ENCODE peak calls at places on chromosomes 1 and 21, in ten cellular contexts. Q is uterus, X is heart left ventricle, V is astrocyte of the spinal cord, C is fibroblast of lung, L is AG10803, W is mammary epithelial cell, K is endothelial cell, U is cardiac fibroblast, H is HFFc6. P is an unnamed sample.
A peak's percentile ranks its signal among the peaks of the same experiment; 100 is the strongest.

GRCh38 chr1:27719286-27720251 is 6.2 kb upstream of the FAM76A start:
- DNase-seq in W (peak; percentile 9), C (no peak), K (no peak), X (no peak), H (peak; percentile 24), V (peak; percentile 2), L (peak; percentile 9), U (peak; percentile 36), Q (no peak), P (no peak)

GRCh38 chr1:67594764-67595163 is 90.2 kb upstream of the GADD45A start:
- DNase-seq in W (no peak), C (no peak), K (no peak), U (no peak), V (no peak), H (no peak), L (no peak), X (no peak), Q (no peak), P (no peak)

GRCh38 chr1:232810856-232811255 is 5.6 kb downstream of the MAP10 start:
- DNase-seq in V (no peak), W (no peak), X (no peak), H (no peak), L (no peak), Q (no peak), K (no peak), U (peak; percentile 12), C (no peak), P (no peak)

GRCh38 chr1:21035794-21036193 is 140.9 kb downstream of the EIF4G3 start:
- DNase-seq in K (no peak), U (no peak), H (no peak), C (no peak), L (no peak), Q (no peak), W (no peak), X (no peak), V (no peak), P (no peak)

GRCh38 chr1:56993355-56993985 is 27.7 kb upstream of the C8B start:
- DNase-seq in Q (no peak), W (no peak), V (no peak), U (no peak), K (no peak), X (no peak), H (no peak), L (no peak), C (no peak), P (no peak)

GRCh38 chr1:112957133-112957812 is 1.3 kb upstream of the SLC16A1 start:
- DNase-seq in C (peak; percentile 92), H (peak; percentile 94), Q (peak; percentile 31), K (no peak), V (peak; percentile 94), L (peak; percentile 89), W (peak; percentile 87), U (peak; percentile 93), X (no peak), P (peak; percentile 79)

GRCh38 chr21:26966978-26967913 is at the start of gene ADAMTS5:
- DNase-seq in W (peak; percentile 59), X (peak; percentile 61), Q (peak; percentile 68), V (peak; percentile 66), C (peak; percentile 55), H (peak; percentile 66), L (peak; percentile 94), K (peak; percentile 60), U (peak; percentile 81), P (no peak)

GRCh38 chr1:64909021-64909420 is 57.3 kb downstream of the JAK1 start:
- DNase-seq in Q (no peak), K (no peak), W (no peak), X (no peak), U (no peak), V (no peak), L (peak; percentile 51), C (no peak), H (no peak), P (no peak)

GRCh38 chr1:210332719-210333398 is 4.2 kb downstream of the HHAT start:
- DNase-seq in X (no peak), Q (no peak), C (peak; percentile 73), W (peak; percentile 86), K (no peak), U (peak; percentile 9), H (no peak), V (peak; percentile 53), L (no peak), P (no peak)

GRCh38 chr1:109818351-109819325 is 54.9 kb upstream of the EPS8L3 start:
- DNase-seq in U (no peak), W (no peak), L (no peak), K (no peak), C (no peak), X (peak; percentile 59), H (no peak), V (no peak), Q (no peak), P (no peak)

GRCh38 chr1:204288061-204288588 is 71.6 kb downstream of the PLEKHA6 start:
- DNase-seq in W (peak; percentile 95), X (peak; percentile 92), U (peak; percentile 17), H (peak; percentile 16), K (no peak), L (no peak), V (no peak), C (peak; percentile 11), Q (peak; percentile 79), P (no peak)

GRCh38 chr1:19410393-19410792 is 74.9 kb downstream of the CAPZB start:
- DNase-seq in V (no peak), C (no peak), X (no peak), K (no peak), L (no peak), W (no peak), U (no peak), H (no peak), Q (no peak), P (no peak)
- TF ChIP-seq CTCF in V (peak; percentile 15), C (no peak), X (no peak), K (no peak), L (no peak), W (no peak), U (no peak), H (no peak), Q (no peak), P (no peak)

GRCh38 chr1:22051607-22052114 is 848 bp upstream of the CDC42 start:
- DNase-seq in V (no peak), Q (no peak), L (no peak), C (no peak), U (no peak), H (no peak), W (no peak), K (no peak), X (no peak), P (no peak)
- TF ChIP-seq CTCF in V (no peak), Q (no peak), L (no peak), C (no peak), U (no peak), H (no peak), W (no peak), K (no peak), X (no peak), P (no peak)

GRCh38 chr1:4002741-4003140 is 102.7 kb upstream of the C1orf174 start:
- DNase-seq in U (no peak), W (no peak), X (no peak), K (no peak), Q (no peak), V (no peak), C (no peak), L (no peak), H (no peak), P (no peak)
- TF ChIP-seq CTCF in U (no peak), W (no peak), X (no peak), K (no peak), Q (no peak), V (no peak), C (no peak), L (no peak), H (no peak), P (no peak)

GRCh38 chr1:46691997-46692790 is 20.5 kb downstream of the TEX38 start:
- DNase-seq in W (no peak), L (peak; percentile 36), V (no peak), Q (no peak), C (peak; percentile 30), U (peak; percentile 22), X (no peak), K (no peak), H (no peak), P (no peak)
- TF ChIP-seq CTCF in W (peak; percentile 24), L (peak; percentile 26), V (peak; percentile 12), Q (no peak), C (peak; percentile 19), U (peak; percentile 12), X (no peak), K (peak; percentile 42), H (peak; percentile 61), P (no peak)

GRCh38 chr21:21921410-21922232 is 923.4 kb downstream of the NCAM2 start:
- DNase-seq in Q (no peak), K (no peak), X (no peak), W (no peak), U (peak; percentile 37), V (peak; percentile 56), L (peak; percentile 25), C (peak; percentile 28), H (no peak), P (no peak)
- TF ChIP-seq CTCF in Q (peak; percentile 25), K (peak; percentile 65), X (peak; percentile 50), W (peak; percentile 29), U (peak; percentile 47), V (peak; percentile 59), L (peak; percentile 67), C (peak; percentile 60), H (peak; percentile 90), P (peak; percentile 43)

GRCh38 chr1:223535261-223535778 is 130.2 kb downstream of the CAPN8 start:
- DNase-seq in V (no peak), C (no peak), W (no peak), Q (no peak), H (no peak), U (no peak), K (no peak), L (no peak), X (no peak), P (no peak)
- TF ChIP-seq CTCF in V (no peak), C (no peak), W (no peak), Q (no peak), H (no peak), U (no peak), K (no peak), L (no peak), X (no peak), P (no peak)

DNA sequence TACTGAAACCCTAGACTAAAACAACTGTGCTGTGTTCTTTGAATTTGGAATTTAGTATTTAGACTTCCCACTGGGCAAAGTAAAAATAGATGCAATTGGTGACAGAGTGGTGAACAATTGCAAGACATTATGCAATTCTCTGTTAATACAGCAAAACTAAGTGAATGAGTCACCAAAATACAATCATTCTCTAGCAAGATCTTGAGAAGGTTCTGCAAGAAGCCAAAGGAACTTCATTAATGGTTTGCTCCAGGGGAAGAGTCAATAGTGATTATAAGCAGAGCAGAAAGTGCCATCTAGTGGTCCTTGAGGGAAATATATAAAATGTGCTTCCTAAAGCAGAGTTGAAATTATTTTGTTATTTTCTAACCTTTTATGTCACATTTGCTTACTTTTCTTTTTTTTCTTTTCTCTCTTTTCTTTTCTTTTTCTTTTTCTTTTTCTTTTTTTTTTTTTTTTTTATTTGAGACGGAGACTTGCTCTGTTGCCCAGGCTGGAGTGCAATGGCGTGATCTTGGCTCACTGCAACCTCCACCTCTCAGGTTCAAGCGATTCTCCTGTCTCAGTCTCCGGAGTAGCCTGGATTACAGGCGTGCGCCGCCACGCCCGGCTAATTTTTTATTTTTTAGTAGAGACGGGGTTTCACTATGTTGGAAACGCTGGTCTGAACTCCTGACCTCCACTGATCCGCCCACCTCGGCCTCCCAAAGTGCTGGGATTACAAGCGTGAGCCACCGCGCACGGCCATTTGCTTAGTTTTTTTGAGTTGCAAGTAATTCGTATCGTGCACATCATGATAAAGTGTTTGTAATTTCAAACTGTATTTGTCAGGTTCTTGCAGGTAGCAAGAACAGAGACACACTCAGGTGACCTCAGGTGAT is 99.2 kb downstream of the CTH start:
- DNase-seq in H (peak; percentile 99), W (peak; percentile 84), Q (no peak), K (no peak), V (peak; percentile 96), C (peak; percentile 89), L (peak; percentile 99), U (peak; percentile 97), X (no peak), P (peak; percentile 75)
- TF ChIP-seq CTCF in H (peak; percentile 88), W (peak; percentile 63), Q (peak; percentile 69), K (peak; percentile 73), V (peak; percentile 60), C (peak; percentile 67), L (peak; percentile 79), U (peak; percentile 63), X (peak; percentile 73), P (peak; percentile 48)

P was measured in HFF-Myc.